ENCODE peak calls at places on chromosomes 5 and 9, in four cellular contexts. W, Y, J and U are unnamed samples.

GRCh38 chr9:133103183-133103986 is 17.7 kb downstream of the RALGDS start:
- DNase-seq in W (peak), Y (no peak), J (no peak), U (peak)

GRCh38 chr5:150787659-150788058 is 9.1 kb downstream of the SMIM3 start:
- DNase-seq in W (no peak), Y (no peak), J (no peak), U (no peak)

GRCh38 chr5:24272735-24273134 is 372.0 kb downstream of the CDH10 start:
- DNase-seq in W (no peak), Y (no peak), J (no peak), U (no peak)

GRCh38 chr5:145681686-145682085 is 153.5 kb downstream of the PRELID2 start:
- DNase-seq in W (no peak), Y (peak), J (peak), U (no peak)

GRCh38 chr5:141512390-141513020 is 23.6 kb downstream of the PCDHGC5 start:
- DNase-seq in W (peak), Y (peak), J (peak), U (peak)

GRCh38 chr9:69307446-69308216 is 17.4 kb upstream of the ENTREP1 start:
- DNase-seq in W (no peak), Y (no peak), J (no peak), U (no peak)

GRCh38 chr5:50655810-50656205 is 10.6 kb upstream of the PARP8 start:
- DNase-seq in W (no peak), Y (no peak), J (peak), U (no peak)

GRCh38 chr5:2621631-2622030 is 129.8 kb downstream of the IRX2 start:
- DNase-seq in W (no peak), Y (no peak), J (no peak), U (no peak)

GRCh38 chr5:18270635-18271338 is 636.5 kb downstream of the TAF11L14 start:
- DNase-seq in W (no peak), Y (no peak), J (no peak), U (no peak)

GRCh38 chr9:116417464-116417863 is 263.9 kb downstream of the PAPPA start:
- DNase-seq in W (no peak), Y (no peak), J (no peak), U (no peak)

GRCh38 chr9:134065720-134066419 is 2.0 kb downstream of the BRD3 start:
- DNase-seq in W (peak), Y (peak), J (no peak), U (peak)

GRCh38 chr9:13324988-13325387 is 45.5 kb upstream of the MPDZ start:
- DNase-seq in W (no peak), Y (no peak), J (no peak), U (no peak)

GRCh38 chr5:157956271-157956885 is 97.4 kb upstream of the CLINT1 start:
- DNase-seq in W (no peak), Y (no peak), J (no peak), U (no peak)